ENCODE peak calls at places on chromosomes 2 and 18, in six cellular contexts. One of them, this sample, is unnamed. For H3K36me3, the result is how much of the 10 kb centered on the place peaks cover.

GRCh38 chr2:10620481-10620880 is 69.3 kb downstream of the NOL10 start:
- DNase-seq in body of pancreas: no peak
- DNase-seq in CD8-positive, alpha-beta T cell: no peak
- DNase-seq in lower lobe of right lung: no peak
- DNase-seq in uterus: no peak
- DNase-seq in cardiac muscle cell: peak
- DNase-seq in this sample: peak

GRCh38 chr2:112055833-112056625 is 960 bp downstream of the TMEM87B start:
- DNase-seq in body of pancreas: peak
- DNase-seq in cardiac muscle cell: peak
- DNase-seq in lower lobe of right lung: peak
- DNase-seq in CD8-positive, alpha-beta T cell: no peak
- DNase-seq in uterus: peak
- DNase-seq in this sample: peak

GRCh38 chr2:200590090-200590489 is 4.3 kb downstream of the AOX1 start:
- DNase-seq in body of pancreas: peak
- DNase-seq in lower lobe of right lung: no peak
- DNase-seq in uterus: peak
- DNase-seq in CD8-positive, alpha-beta T cell: no peak
- DNase-seq in cardiac muscle cell: peak
- DNase-seq in this sample: no peak

GRCh38 chr18:56637897-56638231 is 528 bp downstream of the TXNL1 start:
- DNase-seq in uterus: no peak
- DNase-seq in body of pancreas: peak
- DNase-seq in lower lobe of right lung: no peak
- DNase-seq in CD8-positive, alpha-beta T cell: no peak
- DNase-seq in cardiac muscle cell: peak
- DNase-seq in this sample: peak

GRCh38 chr18:61924550-61924949 is 31.7 kb upstream of the RNF152 start:
- DNase-seq in lower lobe of right lung: no peak
- DNase-seq in cardiac muscle cell: no peak
- DNase-seq in CD8-positive, alpha-beta T cell: no peak
- DNase-seq in uterus: no peak
- DNase-seq in body of pancreas: no peak
- DNase-seq in this sample: no peak

GRCh38 chr18:11387880-11388279 is 221.5 kb upstream of the SLC35G4 start:
- DNase-seq in CD8-positive, alpha-beta T cell: no peak
- DNase-seq in cardiac muscle cell: peak
- DNase-seq in lower lobe of right lung: no peak
- DNase-seq in body of pancreas: peak
- DNase-seq in uterus: no peak
- DNase-seq in this sample: no peak

GRCh38 chr18:33616556-33616955 is 38.5 kb downstream of the ASXL3 start:
- DNase-seq in CD8-positive, alpha-beta T cell: no peak
- DNase-seq in cardiac muscle cell: no peak
- DNase-seq in lower lobe of right lung: no peak
- DNase-seq in uterus: no peak
- DNase-seq in body of pancreas: no peak
- DNase-seq in this sample: no peak

GRCh38 chr18:3885209-3885792 is 435.3 kb downstream of the TGIF1 start:
- DNase-seq in uterus: no peak
- DNase-seq in body of pancreas: no peak
- DNase-seq in lower lobe of right lung: no peak
- DNase-seq in cardiac muscle cell: no peak
- DNase-seq in CD8-positive, alpha-beta T cell: no peak
- DNase-seq in this sample: no peak

GRCh38 chr2:10493636-10494281 is 45.6 kb upstream of the ODC1 start:
- DNase-seq in uterus: no peak
- DNase-seq in cardiac muscle cell: peak
- DNase-seq in CD8-positive, alpha-beta T cell: peak
- DNase-seq in body of pancreas: peak
- DNase-seq in lower lobe of right lung: peak
- DNase-seq in this sample: peak

GRCh38 chr18:69000366-69000765 is 202.5 kb downstream of the CCDC102B start:
- DNase-seq in CD8-positive, alpha-beta T cell: no peak
- DNase-seq in body of pancreas: no peak
- DNase-seq in cardiac muscle cell: peak
- DNase-seq in lower lobe of right lung: no peak
- DNase-seq in uterus: no peak
- DNase-seq in this sample: no peak

GRCh38 chr2:113098061-113098460 is 29.3 kb upstream of the IL1RN start:
- DNase-seq in CD8-positive, alpha-beta T cell: no peak
- DNase-seq in body of pancreas: no peak
- DNase-seq in uterus: no peak
- DNase-seq in cardiac muscle cell: no peak
- DNase-seq in lower lobe of right lung: no peak
- DNase-seq in this sample: no peak

GRCh38 chr2:177538323-177538722 is 145.8 kb downstream of the AGPS start:
- DNase-seq in uterus: no peak
- DNase-seq in cardiac muscle cell: no peak
- DNase-seq in body of pancreas: no peak
- DNase-seq in CD8-positive, alpha-beta T cell: no peak
- DNase-seq in lower lobe of right lung: no peak
- DNase-seq in this sample: no peak

GRCh38 chr18:9535430-9535972 is 60.2 kb downstream of the RALBP1 start:
- DNase-seq in body of pancreas: no peak
- DNase-seq in CD8-positive, alpha-beta T cell: no peak
- DNase-seq in lower lobe of right lung: no peak
- DNase-seq in uterus: peak
- DNase-seq in cardiac muscle cell: peak
- DNase-seq in this sample: no peak

GRCh38 chr18:24935008-24935407 is 417.0 kb downstream of the ZNF521 start:
- DNase-seq in body of pancreas: no peak
- DNase-seq in cardiac muscle cell: no peak
- DNase-seq in uterus: no peak
- DNase-seq in lower lobe of right lung: no peak
- DNase-seq in CD8-positive, alpha-beta T cell: no peak
- DNase-seq in this sample: no peak

GRCh38 chr2:240296611-240297552 is 138.6 kb upstream of the GPC1 start:
- DNase-seq in CD8-positive, alpha-beta T cell: no peak
- DNase-seq in uterus: no peak
- DNase-seq in lower lobe of right lung: no peak
- DNase-seq in cardiac muscle cell: no peak
- DNase-seq in body of pancreas: no peak
- DNase-seq in this sample: no peak

GRCh38 chr2:161990741-161991140 is 83.3 kb downstream of the DPP4 start:
- DNase-seq in body of pancreas: no peak
- DNase-seq in uterus: no peak
- DNase-seq in cardiac muscle cell: peak
- DNase-seq in CD8-positive, alpha-beta T cell: no peak
- DNase-seq in lower lobe of right lung: no peak
- DNase-seq in this sample: no peak

GRCh38 chr18:27793013-27793412 is 383.9 kb downstream of the CDH2 start:
- DNase-seq in CD8-positive, alpha-beta T cell: no peak
- DNase-seq in body of pancreas: no peak
- DNase-seq in cardiac muscle cell: no peak
- DNase-seq in lower lobe of right lung: no peak
- DNase-seq in uterus: no peak
- DNase-seq in this sample: no peak

GRCh38 chr2:60094450-60094929 is 459.0 kb downstream of the BCL11A start:
- DNase-seq in body of pancreas: peak
- DNase-seq in lower lobe of right lung: no peak
- DNase-seq in cardiac muscle cell: no peak
- DNase-seq in CD8-positive, alpha-beta T cell: no peak
- DNase-seq in uterus: no peak
- DNase-seq in this sample: no peak

GRCh38 chr2:19899853-19900525 is 1.8 kb downstream of the TTC32 start:
- DNase-seq in cardiac muscle cell: no peak
- DNase-seq in uterus: no peak
- DNase-seq in body of pancreas: no peak
- DNase-seq in CD8-positive, alpha-beta T cell: no peak
- DNase-seq in lower lobe of right lung: no peak
- DNase-seq in this sample: no peak

GRCh38 chr2:23373666-23374065 is 11.3 kb upstream of the KLHL29 start:
- DNase-seq in uterus: no peak
- DNase-seq in CD8-positive, alpha-beta T cell: no peak
- DNase-seq in body of pancreas: no peak
- DNase-seq in cardiac muscle cell: no peak
- DNase-seq in lower lobe of right lung: no peak
- DNase-seq in this sample: no peak

GRCh38 chr2:102839668-102840388 is 78.0 kb downstream of the TMEM182 start:
- DNase-seq in lower lobe of right lung: no peak
- DNase-seq in cardiac muscle cell: peak
- DNase-seq in CD8-positive, alpha-beta T cell: no peak
- DNase-seq in uterus: no peak
- DNase-seq in body of pancreas: peak
- DNase-seq in this sample: peak

GRCh38 chr2:191218292-191218898 is 26.8 kb upstream of the MYO1B start:
- DNase-seq in CD8-positive, alpha-beta T cell: no peak
- DNase-seq in cardiac muscle cell: peak
- DNase-seq in uterus: no peak
- DNase-seq in body of pancreas: peak
- DNase-seq in lower lobe of right lung: no peak
- DNase-seq in this sample: no peak

DNA sequence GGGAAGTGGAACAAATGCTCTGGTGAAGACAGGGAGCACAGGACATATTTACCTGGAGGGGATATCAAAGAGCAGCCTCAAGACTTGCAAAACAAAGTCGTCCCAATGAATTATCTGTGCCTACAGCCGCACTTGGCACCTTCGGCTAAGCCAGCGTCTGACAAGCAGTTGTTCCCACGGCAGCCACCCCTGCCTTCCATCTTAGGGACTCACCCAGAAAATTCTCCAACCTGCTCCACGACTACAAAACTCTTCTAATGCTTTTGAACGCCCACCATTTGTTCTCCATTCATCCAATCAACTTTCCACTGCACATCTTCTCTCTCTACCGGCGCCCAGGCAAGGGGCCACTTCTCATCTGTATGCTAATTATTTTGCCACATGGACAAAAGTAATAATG is 7.0 kb downstream of the MYT1L start:
- DNase-seq in lower lobe of right lung: no peak
- DNase-seq in body of pancreas: no peak
- DNase-seq in cardiac muscle cell: no peak
- DNase-seq in uterus: no peak
- DNase-seq in CD8-positive, alpha-beta T cell: no peak
- DNase-seq in this sample: no peak
- H3K4me3 ChIP-seq in lower lobe of right lung: no peak
- H3K4me3 ChIP-seq in body of pancreas: no peak
- H3K4me3 ChIP-seq in cardiac muscle cell: no peak
- H3K4me3 ChIP-seq in uterus: no peak
- H3K4me3 ChIP-seq in CD8-positive, alpha-beta T cell: no peak
- H3K4me3 ChIP-seq in this sample: no peak

DNA sequence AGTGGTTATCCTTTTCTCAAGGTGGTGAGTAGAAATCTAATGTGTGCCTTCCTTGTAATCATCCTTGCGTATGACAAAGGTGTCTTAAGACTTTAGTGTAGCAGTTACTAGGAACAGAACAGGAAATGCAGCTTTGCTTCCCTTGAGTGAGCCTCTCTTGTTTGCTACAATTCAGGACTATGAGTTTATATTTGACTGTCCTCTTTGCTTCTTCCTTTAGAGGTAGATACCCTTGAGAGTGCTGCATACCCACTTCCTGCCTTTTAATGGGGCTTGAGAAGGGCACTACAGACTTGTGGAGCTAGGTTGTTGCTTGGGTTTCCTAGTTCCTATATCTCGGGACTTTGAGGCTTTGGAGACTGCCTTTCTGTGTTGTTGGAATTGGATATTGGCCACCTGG is 3.8 kb downstream of the KCNJ13 start:
- DNase-seq in cardiac muscle cell: no peak
- DNase-seq in lower lobe of right lung: no peak
- DNase-seq in body of pancreas: no peak
- DNase-seq in CD8-positive, alpha-beta T cell: no peak
- DNase-seq in uterus: no peak
- DNase-seq in this sample: no peak
- H3K27ac ChIP-seq in cardiac muscle cell: no peak
- H3K27ac ChIP-seq in lower lobe of right lung: no peak
- H3K27ac ChIP-seq in body of pancreas: no peak
- H3K27ac ChIP-seq in CD8-positive, alpha-beta T cell: no peak
- H3K27ac ChIP-seq in uterus: no peak
- H3K27ac ChIP-seq in this sample: no peak

GRCh38 chr2:216188268-216188850 is 79.2 kb downstream of the XRCC5 start:
- DNase-seq in lower lobe of right lung: no peak
- DNase-seq in CD8-positive, alpha-beta T cell: no peak
- DNase-seq in cardiac muscle cell: no peak
- DNase-seq in uterus: no peak
- DNase-seq in body of pancreas: no peak
- DNase-seq in this sample: no peak
- H3K36me3 ChIP-seq in lower lobe of right lung: under half
- H3K36me3 ChIP-seq in CD8-positive, alpha-beta T cell: under half
- H3K36me3 ChIP-seq in cardiac muscle cell: under half
- H3K36me3 ChIP-seq in uterus: under half
- H3K36me3 ChIP-seq in body of pancreas: under half
- H3K36me3 ChIP-seq in this sample: under half

DNA sequence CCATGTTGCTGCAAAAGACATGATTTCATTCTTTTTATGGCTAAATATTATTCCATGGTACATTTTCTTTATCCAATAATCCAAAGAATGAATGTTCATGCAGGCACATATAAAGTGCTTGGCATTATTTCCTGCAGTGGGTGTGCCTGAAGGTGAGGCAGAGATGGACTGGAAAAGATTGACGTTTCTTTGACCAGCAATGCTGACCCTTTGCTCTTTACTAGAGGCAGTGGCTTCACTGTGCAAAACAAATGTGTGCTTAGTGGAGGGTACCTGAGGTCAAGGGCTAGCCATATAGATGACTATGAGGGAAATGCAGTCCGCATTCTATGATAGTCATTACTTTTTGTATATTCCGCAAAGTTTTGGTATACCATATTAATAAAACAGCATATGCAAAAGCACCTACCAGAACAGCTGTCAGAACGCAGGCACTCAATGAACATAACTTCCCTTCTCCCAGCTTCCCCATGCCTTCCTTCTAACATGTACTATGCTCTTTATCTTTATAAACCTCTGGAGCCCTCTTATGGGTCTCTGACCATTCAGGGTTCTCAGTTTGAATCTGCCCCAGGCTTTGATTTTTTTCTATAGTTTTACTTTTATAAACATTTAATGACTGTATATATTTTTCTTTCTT is 32.6 kb upstream of the CPS1 start:
- DNase-seq in lower lobe of right lung: no peak
- DNase-seq in body of pancreas: no peak
- DNase-seq in uterus: no peak
- DNase-seq in CD8-positive, alpha-beta T cell: no peak
- DNase-seq in cardiac muscle cell: no peak
- DNase-seq in this sample: no peak
- H3K4me3 ChIP-seq in lower lobe of right lung: no peak
- H3K4me3 ChIP-seq in body of pancreas: no peak
- H3K4me3 ChIP-seq in uterus: no peak
- H3K4me3 ChIP-seq in CD8-positive, alpha-beta T cell: no peak
- H3K4me3 ChIP-seq in cardiac muscle cell: no peak
- H3K4me3 ChIP-seq in this sample: no peak

This sample was measured in CD4-positive, alpha-beta memory T cell.